ENCODE peak calls at places on chromosomes 16 and 17, in eight cellular contexts. One of them, this sample, is unnamed. For H3K4me1, the result is how much of the 10 kb centered on the place peaks cover.

GRCh38 chr16:50354629-50355456 is 13.9 kb downstream of the BRD7 start:
- DNase-seq in A549: no peak
- DNase-seq in IMR-90: no peak
- DNase-seq in adrenal gland: no peak
- DNase-seq in tibial nerve: no peak
- DNase-seq in breast epithelium: no peak
- DNase-seq in ovary: no peak
- DNase-seq in stomach: no peak
- DNase-seq in this sample: no peak

GRCh38 chr17:5362162-5362811 is 57.2 kb downstream of the NUP88 start:
- DNase-seq in A549: no peak
- DNase-seq in IMR-90: no peak
- DNase-seq in adrenal gland: no peak
- DNase-seq in tibial nerve: no peak
- DNase-seq in breast epithelium: no peak
- DNase-seq in ovary: no peak
- DNase-seq in stomach: no peak
- DNase-seq in this sample: no peak

GRCh38 chr16:85307552-85308364 is 195.5 kb upstream of the CIBAR2 start:
- DNase-seq in A549: no peak
- DNase-seq in IMR-90: no peak
- DNase-seq in adrenal gland: no peak
- DNase-seq in tibial nerve: no peak
- DNase-seq in breast epithelium: no peak
- DNase-seq in ovary: no peak
- DNase-seq in stomach: no peak
- DNase-seq in this sample: no peak

GRCh38 chr16:69123894-69124293 is 8.5 kb downstream of the CHTF8 start:
- DNase-seq in A549: peak
- DNase-seq in IMR-90: peak
- DNase-seq in adrenal gland: peak
- DNase-seq in tibial nerve: peak
- DNase-seq in breast epithelium: no peak
- DNase-seq in ovary: peak
- DNase-seq in stomach: peak
- DNase-seq in this sample: peak

GRCh38 chr16:27526169-27526568 is 23.5 kb downstream of the GTF3C1 start:
- DNase-seq in A549: no peak
- DNase-seq in IMR-90: no peak
- DNase-seq in adrenal gland: no peak
- DNase-seq in tibial nerve: no peak
- DNase-seq in breast epithelium: no peak
- DNase-seq in ovary: no peak
- DNase-seq in stomach: peak
- DNase-seq in this sample: peak

GRCh38 chr17:55576237-55576998 is 65.2 kb upstream of the SMIM36 start:
- DNase-seq in A549: peak
- DNase-seq in IMR-90: peak
- DNase-seq in adrenal gland: no peak
- DNase-seq in tibial nerve: peak
- DNase-seq in breast epithelium: no peak
- DNase-seq in ovary: peak
- DNase-seq in stomach: no peak
- DNase-seq in this sample: no peak

GRCh38 chr16:60091076-60091475 is 1357.0 kb upstream of the GOT2 start:
- DNase-seq in A549: no peak
- DNase-seq in IMR-90: no peak
- DNase-seq in adrenal gland: no peak
- DNase-seq in tibial nerve: no peak
- DNase-seq in breast epithelium: no peak
- DNase-seq in ovary: no peak
- DNase-seq in stomach: no peak
- DNase-seq in this sample: no peak

GRCh38 chr16:88700636-88701482 is 5.3 kb downstream of the RNF166 start:
- DNase-seq in A549: no peak
- DNase-seq in IMR-90: peak
- DNase-seq in adrenal gland: peak
- DNase-seq in tibial nerve: peak
- DNase-seq in breast epithelium: peak
- DNase-seq in ovary: peak
- DNase-seq in stomach: peak
- DNase-seq in this sample: peak

GRCh38 chr17:13419676-13420075 is 182.1 kb downstream of the HS3ST3A1 start:
- DNase-seq in A549: no peak
- DNase-seq in IMR-90: no peak
- DNase-seq in adrenal gland: no peak
- DNase-seq in tibial nerve: no peak
- DNase-seq in breast epithelium: no peak
- DNase-seq in ovary: no peak
- DNase-seq in stomach: no peak
- DNase-seq in this sample: no peak

DNA sequence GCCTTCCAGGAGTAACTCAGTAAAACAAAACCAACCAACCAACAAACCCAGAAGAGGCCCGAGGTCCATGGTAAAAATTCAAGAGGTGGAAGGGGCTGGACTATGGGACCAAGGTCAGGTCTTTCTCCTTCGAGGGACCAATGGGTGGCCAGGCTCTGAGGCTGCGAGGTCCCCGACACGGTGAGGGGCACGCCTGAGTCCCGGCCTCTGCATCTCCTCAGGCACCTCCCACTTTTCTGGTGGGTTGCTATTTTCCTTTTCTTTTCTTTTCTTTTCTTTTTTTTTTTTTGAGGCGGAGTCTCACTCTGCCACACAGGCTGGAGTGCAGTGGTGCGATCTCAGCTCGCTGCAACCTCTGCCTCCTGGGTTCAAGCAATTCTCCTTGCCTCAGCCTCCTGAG is 18.0 kb downstream of the CD7 start:
- DNase-seq in A549: no peak
- DNase-seq in IMR-90: no peak
- DNase-seq in adrenal gland: no peak
- DNase-seq in tibial nerve: no peak
- DNase-seq in breast epithelium: no peak
- DNase-seq in ovary: no peak
- DNase-seq in stomach: no peak
- DNase-seq in this sample: no peak
- H3K4me1 ChIP-seq in A549: half or more
- H3K4me1 ChIP-seq in IMR-90: under half
- H3K4me1 ChIP-seq in adrenal gland: under half
- H3K4me1 ChIP-seq in tibial nerve: half or more
- H3K4me1 ChIP-seq in breast epithelium: under half
- H3K4me1 ChIP-seq in ovary: under half
- H3K4me1 ChIP-seq in stomach: half or more
- H3K4me1 ChIP-seq in this sample: half or more

GRCh38 chr16:11735801-11736200 is 6.9 kb downstream of the TXNDC11 start:
- DNase-seq in A549: no peak
- DNase-seq in IMR-90: no peak
- DNase-seq in adrenal gland: no peak
- DNase-seq in tibial nerve: no peak
- DNase-seq in breast epithelium: no peak
- DNase-seq in ovary: no peak
- DNase-seq in stomach: no peak
- DNase-seq in this sample: no peak
- H3K4me3 ChIP-seq in A549: no peak
- H3K4me3 ChIP-seq in IMR-90: no peak
- H3K4me3 ChIP-seq in adrenal gland: no peak
- H3K4me3 ChIP-seq in tibial nerve: no peak
- H3K4me3 ChIP-seq in breast epithelium: no peak
- H3K4me3 ChIP-seq in ovary: no peak
- H3K4me3 ChIP-seq in stomach: no peak
- H3K4me3 ChIP-seq in this sample: no peak

GRCh38 chr17:81870155-81870977 is 771 bp downstream of the ARHGDIA start:
- DNase-seq in A549: no peak
- DNase-seq in IMR-90: peak
- DNase-seq in adrenal gland: no peak
- DNase-seq in tibial nerve: no peak
- DNase-seq in breast epithelium: no peak
- DNase-seq in ovary: peak
- DNase-seq in stomach: peak
- DNase-seq in this sample: peak
- TF ChIP-seq POLR2A in A549: peak
- TF ChIP-seq POLR2A in IMR-90: peak
- TF ChIP-seq POLR2A in adrenal gland: peak
- TF ChIP-seq POLR2A in tibial nerve: no peak
- TF ChIP-seq POLR2A in breast epithelium: no peak
- TF ChIP-seq POLR2A in ovary: no peak
- TF ChIP-seq POLR2A in stomach: no peak
- TF ChIP-seq POLR2A in this sample: no peak

DNA sequence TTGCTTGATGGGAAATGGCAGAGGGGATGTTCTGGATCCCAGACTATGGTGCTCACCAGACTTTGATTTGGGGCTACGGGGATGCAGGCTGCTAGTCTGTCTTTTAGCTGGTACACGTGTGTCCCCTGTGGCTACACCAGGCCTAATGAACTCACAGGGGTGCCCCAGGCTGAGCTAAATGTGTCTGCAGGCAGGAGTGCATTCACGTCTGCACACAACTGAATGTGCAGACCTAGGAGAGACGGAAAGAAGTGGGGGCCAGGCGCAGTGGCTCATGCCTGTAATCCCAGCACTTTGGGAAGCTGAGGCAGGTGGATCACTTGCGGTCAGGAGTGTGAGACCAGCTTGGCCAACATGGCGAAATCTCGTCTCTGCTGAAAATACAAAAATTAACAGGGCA is 320.3 kb upstream of the TNRC6C start:
- DNase-seq in A549: no peak
- DNase-seq in IMR-90: no peak
- DNase-seq in adrenal gland: no peak
- DNase-seq in tibial nerve: no peak
- DNase-seq in breast epithelium: no peak
- DNase-seq in ovary: no peak
- DNase-seq in stomach: no peak
- DNase-seq in this sample: no peak
- H3K4me1 ChIP-seq in A549: under half
- H3K4me1 ChIP-seq in IMR-90: under half
- H3K4me1 ChIP-seq in adrenal gland: under half
- H3K4me1 ChIP-seq in tibial nerve: under half
- H3K4me1 ChIP-seq in breast epithelium: under half
- H3K4me1 ChIP-seq in ovary: under half
- H3K4me1 ChIP-seq in stomach: under half
- H3K4me1 ChIP-seq in this sample: under half

DNA sequence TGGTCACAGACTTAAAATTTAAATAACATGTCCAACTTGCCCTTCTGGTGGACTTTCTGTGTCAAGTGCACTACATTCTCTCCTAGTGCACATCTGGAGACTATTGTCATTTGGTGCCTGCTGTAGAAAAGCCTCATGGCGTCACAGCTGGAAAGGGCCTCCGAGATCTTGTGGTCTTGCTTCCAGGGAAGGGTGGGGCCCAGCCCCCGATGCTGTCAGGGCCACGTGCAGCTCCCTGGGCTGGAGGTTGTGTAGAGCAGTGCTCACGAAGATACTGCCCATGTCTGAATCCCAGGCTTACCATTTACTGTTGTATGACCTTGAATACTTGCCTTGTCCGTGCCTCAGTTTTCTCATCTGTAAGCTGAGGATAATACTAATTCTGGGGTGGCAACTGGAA is 6.8 kb upstream of the MPRIP start:
- DNase-seq in A549: no peak
- DNase-seq in IMR-90: no peak
- DNase-seq in adrenal gland: no peak
- DNase-seq in tibial nerve: no peak
- DNase-seq in breast epithelium: peak
- DNase-seq in ovary: no peak
- DNase-seq in stomach: no peak
- DNase-seq in this sample: no peak
- H3K4me3 ChIP-seq in A549: no peak
- H3K4me3 ChIP-seq in IMR-90: no peak
- H3K4me3 ChIP-seq in adrenal gland: no peak
- H3K4me3 ChIP-seq in tibial nerve: no peak
- H3K4me3 ChIP-seq in breast epithelium: no peak
- H3K4me3 ChIP-seq in ovary: no peak
- H3K4me3 ChIP-seq in stomach: no peak
- H3K4me3 ChIP-seq in this sample: no peak

GRCh38 chr17:31858647-31859486 is at the start of gene COPRS:
- DNase-seq in A549: peak
- DNase-seq in IMR-90: peak
- DNase-seq in adrenal gland: peak
- DNase-seq in tibial nerve: peak
- DNase-seq in breast epithelium: peak
- DNase-seq in ovary: peak
- DNase-seq in stomach: peak
- DNase-seq in this sample: peak
- TF ChIP-seq POLR2A in A549: peak
- TF ChIP-seq POLR2A in IMR-90: peak
- TF ChIP-seq POLR2A in adrenal gland: peak
- TF ChIP-seq POLR2A in tibial nerve: peak
- TF ChIP-seq POLR2A in breast epithelium: no peak
- TF ChIP-seq POLR2A in ovary: peak
- TF ChIP-seq POLR2A in stomach: no peak
- TF ChIP-seq POLR2A in this sample: peak

This sample was measured in body of pancreas.